ENCODE peak calls at places on chromosome 18, in seven cellular contexts. One of them, this sample, is unnamed.

GRCh38 chr18:72941001-72941400 is 73.2 kb upstream of the NETO1 start:
- DNase-seq in AG08395: no peak
- DNase-seq in HuH-7: no peak
- DNase-seq in AG20443: no peak
- DNase-seq in Peyer's patch: no peak
- DNase-seq in dermis microvascular lymphatic vessel endothelial cell: no peak
- DNase-seq in GM12891: no peak
- DNase-seq in this sample: no peak

GRCh38 chr18:59308201-59309014 is 10.0 kb downstream of the CPLX4 start:
- DNase-seq in AG08395: peak
- DNase-seq in HuH-7: peak
- DNase-seq in AG20443: peak
- DNase-seq in Peyer's patch: peak
- DNase-seq in dermis microvascular lymphatic vessel endothelial cell: peak
- DNase-seq in GM12891: peak
- DNase-seq in this sample: peak

GRCh38 chr18:23548719-23549118 is 37.6 kb downstream of the NPC1 start:
- DNase-seq in AG08395: no peak
- DNase-seq in HuH-7: no peak
- DNase-seq in AG20443: no peak
- DNase-seq in Peyer's patch: no peak
- DNase-seq in dermis microvascular lymphatic vessel endothelial cell: no peak
- DNase-seq in GM12891: no peak
- DNase-seq in this sample: no peak

GRCh38 chr18:48791636-48792105 is 159.1 kb downstream of the SMAD7 start:
- DNase-seq in AG08395: no peak
- DNase-seq in HuH-7: no peak
- DNase-seq in AG20443: no peak
- DNase-seq in Peyer's patch: no peak
- DNase-seq in dermis microvascular lymphatic vessel endothelial cell: no peak
- DNase-seq in GM12891: no peak
- DNase-seq in this sample: no peak

GRCh38 chr18:59918320-59918755 is 18.5 kb downstream of the PMAIP1 start:
- DNase-seq in AG08395: peak
- DNase-seq in HuH-7: no peak
- DNase-seq in AG20443: peak
- DNase-seq in Peyer's patch: peak
- DNase-seq in dermis microvascular lymphatic vessel endothelial cell: no peak
- DNase-seq in GM12891: no peak
- DNase-seq in this sample: peak

GRCh38 chr18:75035944-75036343 is 173.0 kb downstream of the PTGR3 start:
- DNase-seq in AG08395: no peak
- DNase-seq in HuH-7: no peak
- DNase-seq in AG20443: no peak
- DNase-seq in Peyer's patch: no peak
- DNase-seq in dermis microvascular lymphatic vessel endothelial cell: no peak
- DNase-seq in GM12891: no peak
- DNase-seq in this sample: no peak

GRCh38 chr18:63949068-63949737 is at the start of gene HMSD:
- DNase-seq in AG08395: peak
- DNase-seq in HuH-7: no peak
- DNase-seq in AG20443: peak
- DNase-seq in Peyer's patch: peak
- DNase-seq in dermis microvascular lymphatic vessel endothelial cell: no peak
- DNase-seq in GM12891: peak
- DNase-seq in this sample: no peak

GRCh38 chr18:51655327-51655698 is 457.8 kb upstream of the MEX3C start:
- DNase-seq in AG08395: no peak
- DNase-seq in HuH-7: no peak
- DNase-seq in AG20443: no peak
- DNase-seq in Peyer's patch: no peak
- DNase-seq in dermis microvascular lymphatic vessel endothelial cell: no peak
- DNase-seq in GM12891: peak
- DNase-seq in this sample: no peak

GRCh38 chr18:12491611-12492435 is 84.1 kb downstream of the PRELID3A start:
- DNase-seq in AG08395: no peak
- DNase-seq in HuH-7: no peak
- DNase-seq in AG20443: no peak
- DNase-seq in Peyer's patch: no peak
- DNase-seq in dermis microvascular lymphatic vessel endothelial cell: no peak
- DNase-seq in GM12891: no peak
- DNase-seq in this sample: no peak

GRCh38 chr18:22912835-22913234 is 20.3 kb upstream of the RBBP8 start:
- DNase-seq in AG08395: peak
- DNase-seq in HuH-7: no peak
- DNase-seq in AG20443: peak
- DNase-seq in Peyer's patch: no peak
- DNase-seq in dermis microvascular lymphatic vessel endothelial cell: no peak
- DNase-seq in GM12891: no peak
- DNase-seq in this sample: peak

GRCh38 chr18:62450546-62451395 is 72.1 kb upstream of the ZCCHC2 start:
- DNase-seq in AG08395: peak
- DNase-seq in HuH-7: no peak
- DNase-seq in AG20443: peak
- DNase-seq in Peyer's patch: no peak
- DNase-seq in dermis microvascular lymphatic vessel endothelial cell: peak
- DNase-seq in GM12891: no peak
- DNase-seq in this sample: peak

GRCh38 chr18:22933206-22933957 is at the start of gene RBBP8:
- DNase-seq in AG08395: peak
- DNase-seq in HuH-7: peak
- DNase-seq in AG20443: peak
- DNase-seq in Peyer's patch: peak
- DNase-seq in dermis microvascular lymphatic vessel endothelial cell: peak
- DNase-seq in GM12891: peak
- DNase-seq in this sample: peak

GRCh38 chr18:6752200-6752873 is 22.8 kb downstream of the ARHGAP28 start:
- DNase-seq in AG08395: peak
- DNase-seq in HuH-7: no peak
- DNase-seq in AG20443: peak
- DNase-seq in Peyer's patch: no peak
- DNase-seq in dermis microvascular lymphatic vessel endothelial cell: no peak
- DNase-seq in GM12891: no peak
- DNase-seq in this sample: no peak

This sample was measured in PC-9.